ENCODE peak calls at places on chromosomes 4 and X, in eight cellular contexts. A is coronary artery; Y is lower lobe of right lung; J is right lobe of liver; L is thoracic aorta; V is AG04450; X is CD4-positive, CD25-positive, alpha-beta regulatory T cell; M is ovary. W is an unnamed sample.

GRCh38 chrX:152632445-152633097 is 5.1 kb upstream of the GABRQ start:
- DNase-seq in L (no peak), J (peak), V (peak), M (no peak), Y (no peak), A (no peak), X (peak), W (peak)

GRCh38 chrX:150362599-150363481 is at the start of gene MAMLD1:
- DNase-seq in J (peak), V (no peak), Y (peak), L (peak), A (peak), X (peak), M (peak), W (no peak)

GRCh38 chr4:17236686-17237085 is 275.2 kb downstream of the QDPR start:
- DNase-seq in Y (no peak), J (no peak), L (no peak), A (no peak), M (no peak), X (no peak), V (peak), W (no peak)

GRCh38 chrX:25049347-25049746 is 33.6 kb upstream of the ARX start:
- DNase-seq in J (no peak), M (no peak), V (no peak), A (no peak), X (peak), L (no peak), Y (no peak), W (no peak)

GRCh38 chrX:39725928-39726619 is 371.7 kb downstream of the BCOR start:
- DNase-seq in L (no peak), Y (no peak), M (no peak), V (peak), X (no peak), A (peak), J (no peak), W (no peak)

GRCh38 chr4:77154761-77155499 is 2.1 kb upstream of the CCNG2 start:
- DNase-seq in L (no peak), V (no peak), X (peak), J (no peak), Y (no peak), A (no peak), M (no peak), W (no peak)

GRCh38 chrX:151697537-151697936 is 2.3 kb downstream of the PRRG3 start:
- DNase-seq in A (no peak), Y (no peak), J (no peak), V (no peak), M (no peak), L (no peak), X (no peak), W (no peak)

GRCh38 chrX:10190367-10190766 is 33.6 kb downstream of the CLCN4 start:
- DNase-seq in J (no peak), V (peak), A (no peak), L (no peak), X (peak), Y (no peak), M (no peak), W (peak)

GRCh38 chr4:138158746-138159297 is 83.3 kb downstream of the SLC7A11 start:
- DNase-seq in M (no peak), Y (no peak), L (no peak), V (peak), A (no peak), J (no peak), X (no peak), W (no peak)

GRCh38 chrX:2935364-2935748 is 6.2 kb upstream of the ARSD start:
- DNase-seq in Y (no peak), J (no peak), X (no peak), M (no peak), A (no peak), V (no peak), L (no peak), W (no peak)

GRCh38 chrX:51420610-51421009 is 75.8 kb downstream of the NUDT11 start:
- DNase-seq in V (peak), L (no peak), J (no peak), X (peak), A (no peak), Y (no peak), M (no peak), W (peak)

GRCh38 chrX:49915352-49916222 is 6.8 kb upstream of the CLCN5 start:
- DNase-seq in X (peak), Y (no peak), J (no peak), A (no peak), M (peak), L (no peak), V (peak), W (peak)

GRCh38 chr4:147696866-147697265 is 12.9 kb upstream of the PRMT9 start:
- DNase-seq in M (no peak), J (no peak), L (no peak), Y (no peak), A (no peak), X (no peak), V (no peak), W (no peak)

GRCh38 chr4:10524196-10524833 is 67.1 kb upstream of the ZNF518B start:
- DNase-seq in M (no peak), L (no peak), X (no peak), V (no peak), J (no peak), A (no peak), Y (no peak), W (no peak)

GRCh38 chr4:56752985-56753384 is 68.5 kb downstream of the SPINK2 start:
- DNase-seq in J (no peak), M (no peak), X (no peak), V (no peak), Y (no peak), L (no peak), A (no peak), W (no peak)

GRCh38 chr4:13294961-13295605 is 189.1 kb downstream of the RAB28 start:
- DNase-seq in M (no peak), V (no peak), A (no peak), Y (no peak), X (no peak), L (no peak), J (no peak), W (no peak)

GRCh38 chrX:2383735-2384134 is 117.0 kb downstream of the DHRSX start:
- DNase-seq in Y (no peak), X (no peak), J (no peak), A (no peak), M (no peak), L (no peak), V (no peak), W (no peak)

GRCh38 chr4:65399131-65399530 is 271.2 kb downstream of the EPHA5 start:
- DNase-seq in J (no peak), V (no peak), Y (no peak), L (no peak), A (no peak), X (no peak), M (no peak), W (no peak)

GRCh38 chrX:40170830-40171512 is 73.2 kb upstream of the BCOR start:
- DNase-seq in J (no peak), V (no peak), X (peak), Y (no peak), L (no peak), M (peak), A (peak), W (no peak)

GRCh38 chr4:6674500-6675149 is 19.1 kb upstream of the S100P start:
- DNase-seq in X (peak), L (no peak), V (no peak), A (no peak), J (no peak), M (no peak), Y (no peak), W (no peak)

GRCh38 chrX:36575670-36576069 is 432.5 kb upstream of the FAM47C start:
- DNase-seq in J (no peak), L (no peak), Y (no peak), M (no peak), X (no peak), V (no peak), A (no peak), W (no peak)

GRCh38 chr4:76948441-76949292 is 885 bp upstream of the SEPTIN11 start:
- DNase-seq in X (peak), A (peak), V (no peak), Y (peak), J (peak), L (peak), M (peak), W (no peak)

GRCh38 chr4:123477804-123478209 is 81.2 kb downstream of the SPRY1 start:
- DNase-seq in Y (no peak), J (no peak), L (no peak), A (no peak), M (no peak), V (no peak), X (peak), W (no peak)

GRCh38 chrX:55636109-55636508 is 12.9 kb downstream of the FOXR2 start:
- DNase-seq in X (no peak), Y (no peak), V (no peak), A (no peak), M (no peak), J (no peak), L (no peak), W (no peak)

GRCh38 chrX:154309041-154309775 is 13.6 kb downstream of the TKTL1 start:
- DNase-seq in J (no peak), A (no peak), V (no peak), Y (no peak), L (no peak), M (no peak), X (no peak), W (no peak)

GRCh38 chr4:102608190-102608589 is 107.0 kb downstream of the NFKB1 start:
- DNase-seq in A (no peak), V (no peak), J (no peak), M (no peak), X (no peak), L (no peak), Y (no peak), W (no peak)

GRCh38 chr4:55910140-55910539 is 38.6 kb upstream of the CEP135 start:
- DNase-seq in J (no peak), L (no peak), Y (no peak), A (no peak), X (no peak), V (no peak), M (no peak), W (no peak)

GRCh38 chr4:70992354-70992753 is 1.1 kb upstream of the DCK start:
- DNase-seq in Y (no peak), A (no peak), M (no peak), X (no peak), L (no peak), J (no peak), V (no peak), W (no peak)

GRCh38 chrX:40434947-40435346 is 145.8 kb upstream of the ATP6AP2 start:
- DNase-seq in Y (no peak), V (no peak), X (no peak), J (no peak), L (no peak), M (peak), A (no peak), W (no peak)

GRCh38 chrX:147912093-147912801 is 528 bp downstream of the FMR1 start:
- DNase-seq in V (no peak), J (peak), X (peak), M (peak), L (no peak), Y (peak), A (no peak), W (no peak)

GRCh38 chrX:153562546-153562945 is 36.4 kb downstream of the CCNQ start:
- DNase-seq in L (no peak), A (no peak), V (no peak), Y (no peak), X (no peak), J (no peak), M (no peak), W (no peak)

GRCh38 chr4:147768113-147768512 is 36.2 kb downstream of the ARHGAP10 start:
- DNase-seq in V (no peak), A (no peak), L (no peak), Y (no peak), X (no peak), M (no peak), J (no peak), W (no peak)

GRCh38 chrX:79065696-79066095 is 78.8 kb upstream of the GPR174 start:
- DNase-seq in M (no peak), V (no peak), A (no peak), Y (no peak), J (no peak), X (no peak), L (no peak), W (no peak)

GRCh38 chr4:149203256-149204001 is 612.2 kb downstream of the IQCM start:
- DNase-seq in L (no peak), M (no peak), X (no peak), A (no peak), Y (no peak), V (no peak), J (peak), W (no peak)

GRCh38 chrX:39542316-39542715 is 555.4 kb downstream of the BCOR start:
- DNase-seq in L (no peak), Y (no peak), X (no peak), V (no peak), J (no peak), M (no peak), A (peak), W (no peak)

GRCh38 chr4:67885727-67886126 is 1.9 kb upstream of the TMPRSS11D start:
- DNase-seq in M (no peak), L (no peak), Y (no peak), V (peak), A (no peak), X (no peak), J (no peak), W (peak)
- H3K27ac ChIP-seq in M (no peak), L (no peak), Y (no peak), V (peak), A (no peak), X (no peak), J (no peak), W (no peak)

DNA sequence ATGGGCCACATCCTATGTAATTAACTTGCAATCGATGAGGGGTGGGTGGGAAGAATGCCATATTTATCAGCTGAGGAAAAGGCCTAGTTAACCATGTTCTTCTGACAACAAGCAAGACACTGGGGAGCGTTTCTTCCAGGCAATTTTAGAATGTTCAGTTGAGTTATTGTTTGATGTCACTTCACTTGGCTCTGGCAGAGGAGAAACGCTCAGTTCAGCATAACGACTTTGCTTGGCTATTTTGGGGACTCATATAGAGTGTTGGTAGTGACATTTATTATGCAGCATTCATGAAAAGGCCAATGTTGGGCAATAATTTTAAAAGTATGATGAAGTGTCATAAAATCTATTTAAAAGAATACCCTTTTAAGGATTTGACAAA is 650 bp downstream of the SYNPO2 start:
- DNase-seq in L (no peak), M (no peak), X (no peak), J (no peak), V (no peak), Y (no peak), A (no peak), W (no peak)
- H3K27ac ChIP-seq in L (peak), M (peak), X (no peak), J (no peak), V (no peak), Y (peak), A (peak), W (no peak)

GRCh38 chr4:94463771-94464170 is 12.0 kb downstream of the PDLIM5 start:
- DNase-seq in Y (no peak), L (no peak), X (no peak), M (no peak), A (no peak), J (no peak), V (no peak), W (no peak)
- H3K27ac ChIP-seq in Y (no peak), L (peak), X (no peak), M (no peak), A (peak), J (no peak), V (no peak), W (no peak)

DNA sequence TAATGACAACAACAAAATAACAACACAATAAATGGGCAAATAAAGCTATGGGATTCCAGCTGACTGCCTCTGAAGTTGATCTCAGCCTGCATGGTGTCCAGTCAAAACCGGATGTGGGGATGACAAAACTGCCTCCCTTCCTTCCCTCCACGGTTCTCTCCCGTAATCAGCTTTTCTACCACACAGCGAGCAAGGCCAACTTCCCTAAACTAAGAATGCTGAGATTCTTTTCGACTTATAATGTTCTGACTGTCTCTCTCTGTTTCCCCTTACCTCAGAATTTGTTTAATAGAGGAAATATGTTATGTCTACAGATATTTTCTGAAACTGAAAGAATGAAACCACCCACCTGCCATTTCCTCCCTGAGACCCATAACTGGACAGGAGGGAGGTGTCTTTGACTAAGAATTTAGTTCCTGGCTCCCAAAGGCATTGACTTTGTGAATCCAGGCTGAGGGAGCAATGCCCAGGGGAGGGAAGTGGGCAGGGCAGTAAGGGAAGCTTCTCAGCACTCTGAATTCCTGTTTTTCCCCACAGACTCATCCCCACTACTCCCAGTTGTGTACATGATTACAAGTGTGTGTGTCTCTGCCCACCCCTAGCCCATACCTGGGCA is 1.0 kb upstream of the TLR1 start:
- DNase-seq in Y (peak), L (no peak), V (no peak), X (peak), M (peak), J (no peak), A (no peak), W (no peak)
- H3K27ac ChIP-seq in Y (peak), L (peak), V (no peak), X (peak), M (peak), J (no peak), A (peak), W (peak)

DNA sequence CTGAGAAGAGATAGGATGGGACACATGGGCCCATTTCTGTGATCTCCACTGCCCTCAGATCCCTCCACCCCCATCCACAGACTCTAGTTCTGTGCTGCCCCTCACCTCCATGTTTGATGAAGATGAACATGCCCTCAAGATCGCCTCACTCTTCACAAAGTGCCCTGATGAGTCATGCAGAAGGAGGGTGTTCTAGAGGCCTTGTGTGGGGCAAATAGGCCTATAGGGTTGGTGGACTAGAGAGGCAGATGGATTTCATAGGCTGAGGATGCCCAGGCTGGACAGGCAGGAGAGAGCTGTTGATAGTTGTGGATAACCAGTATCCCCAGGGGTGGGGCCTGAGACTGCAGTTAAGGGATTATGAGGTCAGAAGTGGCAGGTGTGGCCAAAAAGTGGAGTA is at the start of gene CXorf65:
- DNase-seq in J (no peak), L (no peak), V (no peak), X (peak), A (no peak), M (no peak), Y (no peak), W (no peak)
- H3K27ac ChIP-seq in J (no peak), L (no peak), V (no peak), X (peak), A (no peak), M (no peak), Y (no peak), W (no peak)

GRCh38 chrX:118522230-118522926 is 26.8 kb downstream of the DOCK11 start:
- DNase-seq in Y (no peak), J (no peak), V (no peak), A (no peak), M (no peak), X (no peak), L (no peak), W (no peak)

GRCh38 chrX:118519411-118520205 is 24.0 kb downstream of the DOCK11 start:
- DNase-seq in M (no peak), V (no peak), L (no peak), A (no peak), Y (no peak), X (no peak), J (no peak), W (no peak)

GRCh38 chrX:118520858-118521206 is 25.2 kb downstream of the DOCK11 start:
- DNase-seq in A (no peak), J (no peak), Y (no peak), M (no peak), V (no peak), X (no peak), L (no peak), W (no peak)

GRCh38 chrX:118521435-118521834 is 25.8 kb downstream of the DOCK11 start:
- DNase-seq in J (no peak), L (no peak), M (no peak), Y (no peak), X (no peak), V (peak), A (no peak), W (no peak)

DNA sequence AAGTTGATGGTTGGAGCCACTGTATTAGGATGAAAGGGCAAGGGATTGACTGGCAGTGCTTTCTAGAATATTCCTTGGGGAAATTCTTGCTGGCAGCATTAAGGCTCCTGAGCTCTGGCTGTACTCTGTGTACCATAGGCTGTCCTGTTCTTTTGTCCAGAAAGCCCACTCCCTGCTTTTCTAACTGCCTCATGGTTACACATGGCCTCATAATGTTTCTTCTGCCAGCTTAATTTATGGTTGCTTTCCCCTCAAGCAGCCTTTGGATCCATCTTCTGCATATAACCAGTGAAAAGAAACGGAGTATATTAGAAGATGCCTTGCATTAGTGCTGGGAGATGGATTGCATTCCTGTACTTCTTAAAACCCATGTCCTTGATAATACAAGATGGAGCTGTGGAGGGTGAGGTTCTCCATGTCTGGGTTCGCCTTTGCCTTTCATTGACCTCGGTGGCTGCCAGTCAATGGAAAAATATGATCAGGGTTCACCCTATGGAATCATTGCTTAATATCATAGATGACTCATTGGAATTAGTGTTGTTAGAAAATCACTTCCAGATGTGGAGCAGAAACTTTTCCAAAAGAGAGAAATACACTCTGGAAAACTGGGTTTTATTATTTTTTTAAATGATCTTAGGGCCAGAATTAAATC is 24.7 kb downstream of the DOCK11 start:
- DNase-seq in J (no peak), V (peak), M (no peak), X (no peak), A (no peak), Y (no peak), L (no peak), W (no peak)
- H3K27ac ChIP-seq in J (no peak), V (peak), M (no peak), X (peak), A (peak), Y (no peak), L (peak), W (no peak)